ENCODE peak calls at places on chromosomes 12 and 14, in seven cellular contexts. M is HepG2, I is HCT116, Q is K562, P is H1, V is SK-N-SH, S is GM12878. H is an unnamed sample.

GRCh38 chr14:66311935-66312334 is 174.2 kb upstream of the CCDC196 start:
- DNase-seq in M (no peak), P (no peak), I (no peak), Q (no peak), S (no peak), V (no peak), H (no peak)

GRCh38 chr14:90781344-90781761 is 34.9 kb downstream of the TTC7B start:
- DNase-seq in P (no peak), Q (no peak), V (no peak), I (no peak), M (no peak), S (no peak), H (no peak)

GRCh38 chr12:31958601-31959000 is 614 bp upstream of the RESF1 start:
- DNase-seq in P (no peak), S (no peak), M (peak; percentile 37), V (no peak), Q (peak; percentile 22), I (no peak), H (no peak)

GRCh38 chr14:57610631-57611030 is 117.0 kb upstream of the CCDC198 start:
- DNase-seq in I (no peak), Q (no peak), P (no peak), M (no peak), S (no peak), V (no peak), H (no peak)

GRCh38 chr12:130973906-130974305 is 20.2 kb downstream of the ADGRD1 start:
- DNase-seq in Q (no peak), S (no peak), V (no peak), I (no peak), M (no peak), P (no peak), H (no peak)

GRCh38 chr14:88225721-88226120 is 97.3 kb downstream of the KCNK10 start:
- DNase-seq in M (no peak), Q (no peak), P (no peak), I (no peak), S (no peak), V (no peak), H (no peak)

GRCh38 chr12:102543494-102543893 is 63.1 kb upstream of the IGF1 start:
- DNase-seq in M (no peak), P (no peak), V (no peak), Q (peak; percentile 12), S (no peak), I (no peak), H (no peak)

GRCh38 chr12:132258543-132258942 is 70.8 kb downstream of the GALNT9 start:
- DNase-seq in Q (no peak), S (no peak), V (no peak), P (no peak), I (no peak), M (no peak), H (no peak)

GRCh38 chr12:6461401-6462233 is 8.9 kb downstream of the VAMP1 start:
- DNase-seq in Q (no peak), I (no peak), V (no peak), S (peak; percentile 95), M (no peak), P (no peak), H (no peak)

GRCh38 chr12:124397807-124398577 is 103.1 kb downstream of the RFLNA start:
- DNase-seq in V (no peak), M (no peak), P (no peak), S (no peak), Q (peak; percentile 42), I (no peak), H (peak; percentile 45)

GRCh38 chr12:75854681-75855309 is 176.8 kb downstream of the PHLDA1 start:
- DNase-seq in Q (no peak), I (no peak), M (no peak), P (no peak), S (no peak), V (no peak), H (no peak)

GRCh38 chr12:51262758-51263177 is 7.4 kb downstream of the SMAGP start:
- DNase-seq in Q (peak; percentile 64), M (no peak), V (no peak), S (no peak), P (peak; percentile 77), I (peak; percentile 84), H (no peak)

GRCh38 chr14:91872517-91873470 is 5.5 kb upstream of the TC2N start:
- DNase-seq in V (no peak), Q (no peak), S (no peak), I (no peak), M (no peak), P (no peak), H (peak; percentile 80)

GRCh38 chr12:102480401-102480800 is at the start of gene IGF1:
- DNase-seq in V (no peak), I (no peak), P (no peak), Q (peak; percentile 73), S (no peak), M (no peak), H (peak; percentile 24)

GRCh38 chr12:63978519-63978918 is 134.0 kb downstream of the SRGAP1 start:
- DNase-seq in M (peak; percentile 4), Q (no peak), I (peak; percentile 58), S (no peak), P (no peak), V (no peak), H (peak; percentile 7)

GRCh38 chr12:21526053-21526452 is at the start of gene SPX:
- DNase-seq in M (peak; percentile 6), Q (no peak), V (no peak), P (no peak), I (no peak), S (no peak), H (peak; percentile 24)

GRCh38 chr12:21526721-21527345 is 737 bp downstream of the SPX start:
- DNase-seq in V (no peak), P (no peak), Q (no peak), I (no peak), S (no peak), M (no peak), H (no peak)

GRCh38 chr12:21527451-21528180 is 1.5 kb downstream of the SPX start:
- DNase-seq in V (peak; percentile 69), P (peak; percentile 78), M (no peak), Q (no peak), S (peak; percentile 27), I (no peak), H (no peak)

GRCh38 chr12:21529456-21529855 is 3.4 kb downstream of the SPX start:
- DNase-seq in M (no peak), Q (no peak), V (no peak), P (no peak), S (no peak), I (no peak), H (no peak)

DNA sequence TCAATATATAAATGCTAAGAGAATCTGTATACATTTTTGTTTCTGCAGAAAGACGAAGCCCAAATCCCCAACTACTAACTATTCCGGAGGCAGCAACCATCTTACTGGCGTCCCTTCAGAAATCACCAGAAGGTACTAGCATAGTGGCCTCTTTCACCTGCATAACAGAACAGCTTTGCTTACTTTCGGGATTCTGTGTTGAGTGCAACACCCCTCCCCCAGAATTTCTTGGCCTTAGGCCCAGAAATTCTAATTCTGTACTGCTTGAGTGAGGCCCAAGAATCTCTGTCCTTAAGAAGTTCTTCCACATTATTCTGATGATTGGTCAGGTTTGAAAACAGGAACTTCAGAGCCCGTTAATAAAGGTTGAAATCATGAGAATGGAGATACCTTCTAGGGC is 2.9 kb downstream of the SPX start:
- DNase-seq in Q (no peak), S (no peak), P (no peak), I (no peak), M (no peak), V (no peak), H (no peak)
- TF ChIP-seq JUND in Q (no peak), S (no peak), P (no peak), I (no peak), M (no peak), V (no peak), H (no peak)

GRCh38 chr12:121495746-121496145 is 85.1 kb downstream of the KDM2B start:
- DNase-seq in I (no peak), M (no peak), P (no peak), Q (no peak), S (no peak), V (no peak), H (no peak)

GRCh38 chr12:121503395-121503794 is 77.4 kb downstream of the KDM2B start:
- DNase-seq in I (no peak), Q (no peak), M (no peak), S (no peak), V (no peak), P (no peak), H (no peak)

GRCh38 chr12:121504505-121504904 is 76.3 kb downstream of the KDM2B start:
- DNase-seq in Q (no peak), P (no peak), I (no peak), S (no peak), M (no peak), V (no peak), H (no peak)

GRCh38 chr12:121501946-121502345 is 78.9 kb downstream of the KDM2B start:
- DNase-seq in V (no peak), I (no peak), Q (no peak), P (no peak), M (no peak), S (no peak), H (no peak)

GRCh38 chr12:121499929-121500793 is 80.7 kb downstream of the KDM2B start:
- DNase-seq in Q (peak; percentile 82), V (peak; percentile 90), M (peak; percentile 57), S (no peak), I (peak; percentile 21), P (peak; percentile 88), H (peak; percentile 89)
- TF ChIP-seq JUND in Q (peak; percentile 15), V (no peak), M (no peak), S (no peak), I (no peak), P (no peak), H (no peak)

DNA sequence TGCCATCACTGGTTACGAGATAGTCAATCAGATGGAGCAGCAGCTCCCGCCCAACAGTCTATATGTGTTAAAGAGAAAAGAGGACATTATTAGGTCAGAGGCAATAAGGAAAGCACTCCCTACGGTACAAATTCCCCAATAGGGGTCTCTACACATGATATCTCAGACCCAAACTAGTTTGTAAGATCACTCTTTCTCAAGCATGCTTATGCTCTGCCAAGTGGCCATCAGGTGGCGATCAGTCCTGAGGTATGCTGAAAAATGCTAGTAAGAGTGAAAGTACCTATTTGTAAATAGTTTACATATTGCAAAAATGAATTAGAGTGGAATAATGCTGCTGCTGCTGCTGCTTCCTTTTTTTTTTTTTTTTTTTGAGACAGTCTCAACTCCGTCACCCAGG is 61.1 kb downstream of the CPM start:
- DNase-seq in V (no peak), S (no peak), M (peak; percentile 23), P (no peak), Q (peak; percentile 12), I (peak; percentile 19), H (peak; percentile 70)
- TF ChIP-seq JUND in V (no peak), S (no peak), M (no peak), P (no peak), Q (no peak), I (no peak), H (no peak)

GRCh38 chr12:15625075-15625474 is 164.1 kb downstream of the EPS8 start:
- DNase-seq in Q (no peak), I (no peak), S (no peak), P (no peak), M (peak; percentile 44), V (no peak), H (no peak)

GRCh38 chr12:15631007-15631715 is 158.0 kb downstream of the EPS8 start:
- DNase-seq in S (no peak), V (no peak), M (no peak), I (no peak), P (no peak), Q (peak; percentile 1), H (no peak)

GRCh38 chr12:15629108-15629507 is 160.1 kb downstream of the EPS8 start:
- DNase-seq in P (no peak), V (no peak), M (peak; percentile 99), I (peak; percentile 94), Q (no peak), S (peak; percentile 46), H (no peak)

GRCh38 chr12:15629761-15630160 is 159.4 kb downstream of the EPS8 start:
- DNase-seq in V (no peak), Q (no peak), P (no peak), S (no peak), I (no peak), M (no peak), H (no peak)

GRCh38 chr12:15627995-15628945 is 160.9 kb downstream of the EPS8 start:
- DNase-seq in S (no peak), P (no peak), I (no peak), V (no peak), Q (no peak), M (peak; percentile 9), H (no peak)
- TF ChIP-seq JUND in S (no peak), P (no peak), I (no peak), V (no peak), Q (no peak), M (no peak), H (no peak)